ENCODE peak calls at places on chromosomes 16 and 17, in eight cellular contexts. Q, E, X, U, T, S, K and J are unnamed samples.

GRCh38 chr17:38885728-38886642 is 16.1 kb downstream of the LASP1 start:
- DNase-seq in Q (peak), E (no peak), X (peak), U (peak), T (no peak), S (no peak), K (no peak), J (no peak)

GRCh38 chr16:88558457-88559442 is 11.5 kb upstream of the ZC3H18 start:
- DNase-seq in Q (peak), E (no peak), X (peak), U (peak), T (peak), S (peak), K (peak), J (no peak)

GRCh38 chr17:66829883-66830282 is 5.0 kb upstream of the CACNG5 start:
- DNase-seq in Q (no peak), E (no peak), X (peak), U (no peak), T (no peak), S (no peak), K (no peak), J (no peak)

GRCh38 chr16:84054916-84055315 is 12.3 kb upstream of the SLC38A8 start:
- DNase-seq in Q (no peak), E (peak), X (peak), U (no peak), T (no peak), S (no peak), K (no peak), J (no peak)

GRCh38 chr16:53605979-53606378 is 97.7 kb downstream of the RPGRIP1L start:
- DNase-seq in Q (no peak), E (no peak), X (no peak), U (no peak), T (no peak), S (no peak), K (no peak), J (no peak)

GRCh38 chr17:17971431-17972125 is 622 bp downstream of the TOM1L2 start:
- DNase-seq in Q (no peak), E (peak), X (peak), U (peak), T (peak), S (peak), K (peak), J (no peak)

GRCh38 chr17:57293077-57293476 is 36.8 kb downstream of the MSI2 start:
- DNase-seq in Q (peak), E (no peak), X (no peak), U (peak), T (no peak), S (no peak), K (peak), J (peak)

GRCh38 chr17:6138761-6139446 is 68.7 kb downstream of the WSCD1 start:
- DNase-seq in Q (no peak), E (no peak), X (peak), U (no peak), T (no peak), S (no peak), K (no peak), J (no peak)

GRCh38 chr16:12097523-12098428 is 121.2 kb downstream of the SNX29 start:
- DNase-seq in Q (no peak), E (peak), X (peak), U (peak), T (peak), S (peak), K (peak), J (no peak)

GRCh38 chr16:77877712-77878111 is 89.3 kb downstream of the VAT1L start:
- DNase-seq in Q (peak), E (no peak), X (no peak), U (peak), T (no peak), S (no peak), K (no peak), J (peak)

GRCh38 chr16:56999409-57000270 is 10.3 kb downstream of the NLRC5 start:
- DNase-seq in Q (no peak), E (no peak), X (no peak), U (no peak), T (no peak), S (no peak), K (no peak), J (no peak)

GRCh38 chr16:28003021-28003865 is 60.3 kb downstream of the GSG1L start:
- DNase-seq in Q (no peak), E (no peak), X (no peak), U (no peak), T (no peak), S (no peak), K (no peak), J (no peak)

GRCh38 chr17:75181608-75182318 is 996 bp downstream of the SUMO2 start:
- DNase-seq in Q (no peak), E (peak), X (peak), U (no peak), T (peak), S (no peak), K (peak), J (no peak)

GRCh38 chr17:76690596-76691280 is 20.0 kb downstream of the MXRA7 start:
- DNase-seq in Q (no peak), E (no peak), X (peak), U (no peak), T (no peak), S (no peak), K (no peak), J (no peak)

GRCh38 chr17:50365649-50366393 is 7.2 kb downstream of the MRPL27 start:
- DNase-seq in Q (no peak), E (no peak), X (no peak), U (no peak), T (no peak), S (no peak), K (no peak), J (no peak)
- TF ChIP-seq CTCF in Q (no peak), E (no peak), X (no peak), U (no peak), T (no peak), S (no peak), K (no peak), J (no peak)

GRCh38 chr17:49703557-49704277 is 4.0 kb downstream of the SLC35B1 start:
- DNase-seq in Q (peak), E (no peak), X (peak), U (peak), T (peak), S (peak), K (no peak), J (peak)

GRCh38 chr17:49705254-49705653 is 2.5 kb downstream of the SLC35B1 start:
- DNase-seq in Q (no peak), E (no peak), X (no peak), U (no peak), T (no peak), S (no peak), K (no peak), J (no peak)

GRCh38 chr17:49707608-49708514 is at the start of gene SLC35B1:
- DNase-seq in Q (peak), E (peak), X (peak), U (peak), T (peak), S (peak), K (peak), J (peak)

GRCh38 chr17:49707246-49707607 is 537 bp downstream of the SLC35B1 start:
- DNase-seq in Q (no peak), E (no peak), X (peak), U (no peak), T (no peak), S (no peak), K (no peak), J (no peak)

DNA sequence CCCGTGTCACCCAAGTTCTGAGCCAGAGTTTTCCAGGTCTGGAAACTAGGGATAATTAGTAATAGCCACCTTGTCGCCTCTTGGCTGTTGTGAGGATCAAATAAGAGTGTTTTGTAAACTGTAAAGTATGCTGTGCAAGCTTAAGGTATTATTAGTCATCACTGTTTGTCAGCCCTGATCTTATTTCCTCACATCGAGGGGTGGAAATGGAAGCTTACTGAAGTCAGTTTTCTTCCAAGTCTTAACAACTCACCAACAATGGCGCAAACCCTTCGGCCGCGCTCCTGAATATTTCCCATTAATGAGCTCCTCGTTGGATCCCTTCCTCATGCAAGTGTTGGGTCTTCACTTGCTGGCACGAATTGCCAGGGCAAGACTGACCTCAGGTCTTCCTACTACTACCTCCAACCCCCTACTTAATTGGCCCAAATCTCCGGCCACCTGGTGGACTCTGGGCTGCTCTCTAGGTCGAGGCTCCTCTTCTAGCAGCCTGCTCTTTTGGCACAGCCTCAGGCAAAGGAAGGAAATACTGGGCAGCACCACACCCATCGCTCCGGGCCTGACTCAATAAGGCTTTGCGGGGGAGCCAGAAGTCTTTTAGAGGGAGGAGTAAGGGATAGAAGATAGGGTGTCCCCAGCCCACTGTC is 874 bp upstream of the SLC35B1 start:
- DNase-seq in Q (no peak), E (no peak), X (peak), U (peak), T (no peak), S (no peak), K (no peak), J (no peak)
- H3K4me3 ChIP-seq in Q (peak), E (peak), X (no peak), U (peak), T (no peak), S (peak), K (peak), J (peak)

DNA sequence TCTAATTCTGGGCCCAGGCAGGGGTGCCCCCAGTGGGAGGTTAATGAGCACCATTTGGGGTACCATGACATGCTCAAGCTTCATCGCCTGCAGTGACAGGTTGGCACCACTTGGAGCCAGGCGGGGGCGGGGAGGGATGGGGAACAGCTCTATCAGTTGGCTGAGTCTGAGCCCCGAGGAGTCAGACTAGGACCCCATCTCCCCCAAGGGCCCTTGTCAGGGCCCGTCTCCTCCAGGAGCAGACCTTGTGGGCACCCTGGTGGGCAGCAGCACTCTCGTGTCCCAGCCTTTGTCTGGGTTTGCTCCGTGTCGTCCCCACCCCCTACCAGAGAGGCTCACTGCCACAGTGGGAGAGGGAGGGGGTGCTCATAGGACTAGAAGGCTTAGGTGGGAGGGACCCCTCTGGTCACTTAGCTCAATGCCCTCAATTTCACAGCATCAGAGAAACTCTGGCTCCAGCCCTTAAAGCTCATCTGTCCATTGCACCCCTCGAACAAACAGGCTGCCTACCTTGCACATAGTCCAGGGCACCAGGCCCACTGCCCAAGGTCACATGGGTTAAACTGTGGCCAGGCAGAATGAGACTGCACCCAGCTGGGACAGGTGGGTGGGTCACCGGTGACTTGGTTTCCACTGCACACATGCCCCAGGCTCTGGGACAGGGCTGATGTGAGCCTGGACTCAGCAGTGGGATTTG is 4.1 kb downstream of the PPP1R9B start:
- DNase-seq in Q (no peak), E (no peak), X (no peak), U (no peak), T (no peak), S (no peak), K (no peak), J (no peak)
- TF ChIP-seq CTCF in Q (peak), E (no peak), X (peak), U (no peak), T (no peak), S (peak), K (peak), J (no peak)

GRCh38 chr16:86569843-86570447 is 3.3 kb downstream of the FOXC2 start:
- DNase-seq in Q (no peak), E (no peak), X (no peak), U (no peak), T (no peak), S (no peak), K (no peak), J (no peak)
- H3K4me3 ChIP-seq in Q (peak), E (no peak), X (no peak), U (peak), T (no peak), S (no peak), K (peak), J (peak)

DNA sequence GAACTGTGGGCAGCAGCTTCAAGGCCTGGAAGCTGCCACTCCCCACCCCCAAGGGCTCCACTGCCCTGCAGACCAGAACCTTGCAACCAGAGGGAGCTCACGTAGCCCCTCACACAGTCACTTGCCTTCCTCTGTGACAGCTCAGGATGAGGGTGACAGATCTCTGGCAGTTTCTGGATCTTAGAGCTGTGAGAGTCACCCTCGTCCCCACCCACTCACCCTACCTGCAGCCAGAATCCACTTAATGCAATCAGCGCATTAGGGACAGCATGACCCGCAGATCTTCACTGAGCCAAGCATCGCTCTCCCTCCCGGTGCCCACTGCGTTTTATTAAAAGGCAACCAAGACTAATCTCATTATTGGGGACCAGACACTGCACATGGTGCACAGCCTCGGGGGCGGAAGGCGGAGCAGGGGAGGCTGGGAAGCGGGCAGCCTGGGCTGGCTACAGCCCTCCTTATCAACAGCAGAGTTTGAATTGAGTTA is 3.5 kb downstream of the CYB561 start:
- DNase-seq in Q (no peak), E (no peak), X (peak), U (no peak), T (no peak), S (no peak), K (no peak), J (no peak)
- TF ChIP-seq CTCF in Q (peak), E (no peak), X (peak), U (no peak), T (no peak), S (no peak), K (peak), J (peak)

GRCh38 chr17:7328840-7329359 is at the start of gene NEURL4:
- DNase-seq in Q (peak), E (no peak), X (no peak), U (no peak), T (no peak), S (no peak), K (no peak), J (no peak)

GRCh38 chr17:7327501-7327900 is 1.6 kb downstream of the NEURL4 start:
- DNase-seq in Q (no peak), E (no peak), X (no peak), U (no peak), T (no peak), S (no peak), K (no peak), J (no peak)

GRCh38 chr17:7327056-7327455 is 2.1 kb downstream of the NEURL4 start:
- DNase-seq in Q (no peak), E (no peak), X (no peak), U (no peak), T (no peak), S (no peak), K (no peak), J (no peak)

GRCh38 chr17:7329360-7330098 is 394 bp upstream of the NEURL4 start:
- DNase-seq in Q (peak), E (peak), X (peak), U (peak), T (peak), S (peak), K (peak), J (peak)

GRCh38 chr17:7328009-7328408 is 1.1 kb downstream of the NEURL4 start:
- DNase-seq in Q (no peak), E (no peak), X (no peak), U (no peak), T (no peak), S (no peak), K (no peak), J (no peak)
- H3K4me3 ChIP-seq in Q (no peak), E (no peak), X (peak), U (peak), T (no peak), S (no peak), K (peak), J (peak)

GRCh38 chr16:66562409-66562808 is 3.8 kb upstream of the CMTM1 start:
- DNase-seq in Q (no peak), E (no peak), X (no peak), U (no peak), T (no peak), S (no peak), K (no peak), J (no peak)
- TF ChIP-seq CTCF in Q (no peak), E (no peak), X (no peak), U (no peak), T (no peak), S (peak), K (peak), J (no peak)

DNA sequence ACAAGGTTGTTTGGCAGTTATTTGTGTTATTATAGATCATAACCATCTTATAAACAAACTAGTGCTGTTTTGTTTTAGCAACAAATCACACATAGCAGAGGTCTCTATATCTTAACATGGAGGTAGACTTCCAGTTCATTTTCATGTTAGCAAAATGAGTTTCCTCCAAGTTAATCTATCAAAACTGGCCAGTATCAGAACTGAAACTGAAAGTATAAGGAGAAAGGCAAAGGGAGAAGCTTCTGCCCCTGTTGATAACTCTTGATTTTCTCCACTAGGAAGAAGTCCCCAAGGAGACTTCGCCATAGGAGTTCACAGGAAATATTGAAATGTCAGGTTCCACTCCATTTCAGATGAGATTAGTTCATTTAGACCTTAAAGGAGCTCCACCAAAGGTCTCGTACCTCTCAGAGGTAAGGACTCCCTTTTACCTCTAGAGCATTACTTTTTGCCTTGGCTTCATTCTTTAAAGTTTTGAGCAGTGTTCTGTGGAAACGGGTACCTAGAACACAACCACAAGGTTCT is 1.1 kb upstream of the OGFOD3 start:
- DNase-seq in Q (no peak), E (no peak), X (no peak), U (no peak), T (no peak), S (no peak), K (no peak), J (no peak)
- H3K4me3 ChIP-seq in Q (no peak), E (peak), X (peak), U (peak), T (no peak), S (no peak), K (peak), J (peak)

DNA sequence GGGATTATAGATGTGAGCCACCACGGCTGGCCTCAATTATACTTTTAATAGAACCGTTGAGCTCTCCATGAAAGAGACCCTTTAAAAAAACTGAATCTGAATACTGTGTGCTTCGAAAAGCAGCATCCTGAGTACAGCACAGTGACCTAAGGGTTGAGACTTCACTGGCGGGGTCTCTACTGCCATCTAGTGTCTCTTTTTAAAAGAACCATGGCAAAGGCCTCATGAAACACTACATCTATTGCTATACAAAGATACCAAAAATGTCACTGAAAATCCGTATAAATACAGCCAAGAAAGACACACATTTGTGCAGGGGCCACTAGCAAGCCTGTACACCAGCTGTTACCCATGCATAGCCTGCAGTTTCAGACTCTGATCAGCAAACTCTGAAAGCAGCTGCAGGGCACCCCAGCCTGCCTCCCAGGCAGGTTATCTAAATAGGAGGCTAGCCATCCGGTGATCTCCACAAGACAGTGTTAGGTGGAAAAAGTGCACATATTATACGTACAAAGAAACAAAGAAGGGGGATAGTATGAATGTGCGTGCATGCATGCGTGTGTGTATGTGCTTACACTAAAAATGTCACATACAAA is 35.3 kb downstream of the NPLOC4 start:
- DNase-seq in Q (peak), E (no peak), X (peak), U (peak), T (peak), S (no peak), K (no peak), J (no peak)
- TF ChIP-seq CTCF in Q (peak), E (peak), X (peak), U (peak), T (peak), S (peak), K (peak), J (peak)

GRCh38 chr17:20074489-20074888 is 65.3 kb downstream of the SPECC1 start:
- DNase-seq in Q (no peak), E (no peak), X (no peak), U (no peak), T (no peak), S (no peak), K (no peak), J (no peak)

GRCh38 chr17:20073056-20073979 is 64.2 kb downstream of the SPECC1 start:
- DNase-seq in Q (peak), E (no peak), X (no peak), U (peak), T (peak), S (peak), K (peak), J (no peak)

GRCh38 chr17:20072692-20072992 is 63.5 kb downstream of the SPECC1 start:
- DNase-seq in Q (no peak), E (no peak), X (no peak), U (no peak), T (no peak), S (no peak), K (no peak), J (no peak)

GRCh38 chr17:20071824-20072691 is 62.9 kb downstream of the SPECC1 start:
- DNase-seq in Q (no peak), E (no peak), X (no peak), U (no peak), T (no peak), S (no peak), K (no peak), J (no peak)

GRCh38 chr17:20074001-20074400 is 64.8 kb downstream of the SPECC1 start:
- DNase-seq in Q (no peak), E (no peak), X (no peak), U (no peak), T (no peak), S (no peak), K (no peak), J (no peak)
- H3K4me3 ChIP-seq in Q (no peak), E (peak), X (no peak), U (peak), T (no peak), S (no peak), K (peak), J (no peak)